ENCODE peak calls at places on chromosomes 4 and X, in ten cellular contexts. B is GM20000, I is foreskin fibroblast, Y is uterus, T is neural crest cell, O is HFFc6, A is Panc1, S is glutamatergic neuron, U is A673, K is fibroblast of lung. W is an unnamed sample.

GRCh38 chrX:352582-353314 is 34.0 kb downstream of the PPP2R3B start:
- DNase-seq in I (no peak), Y (no peak), B (no peak), K (no peak), U (no peak), S (no peak), A (no peak), T (no peak), O (no peak), W (no peak)

GRCh38 chr4:169619518-169619957 is 840 bp upstream of the CLCN3 start:
- DNase-seq in O (peak; percentile 52), T (no peak), U (peak; percentile 56), I (peak; percentile 79), S (no peak), A (no peak), K (peak; percentile 44), B (peak; percentile 56), Y (peak; percentile 20), W (peak; percentile 49)

GRCh38 chrX:94961730-94962129 is 1287.7 kb downstream of the FAM133A start:
- DNase-seq in U (peak; percentile 11), O (no peak), I (no peak), B (no peak), A (no peak), T (no peak), Y (no peak), K (no peak), S (no peak), W (no peak)

GRCh38 chr4:151316645-151317044 is 8.8 kb downstream of the SH3D19 start:
- DNase-seq in Y (no peak), T (no peak), S (no peak), K (no peak), A (no peak), B (no peak), U (no peak), O (no peak), I (no peak), W (no peak)

GRCh38 chr4:118941149-118941548 is 52.5 kb downstream of the SYNPO2 start:
- DNase-seq in I (peak; percentile 77), S (no peak), U (no peak), B (no peak), K (no peak), T (no peak), A (no peak), O (no peak), Y (peak; percentile 82), W (no peak)

GRCh38 chr4:109912706-109913621 is at the start of gene EGF:
- DNase-seq in A (no peak), B (no peak), Y (peak; percentile 18), O (peak; percentile 30), I (peak; percentile 51), U (peak; percentile 84), S (no peak), K (peak; percentile 82), T (no peak), W (no peak)

GRCh38 chr4:185068837-185069236 is 50.5 kb downstream of the HELT start:
- DNase-seq in Y (no peak), O (no peak), A (no peak), S (no peak), I (no peak), T (no peak), K (no peak), U (peak; percentile 8), B (no peak), W (no peak)

GRCh38 chr4:142707397-142707796 is 138.7 kb downstream of the INPP4B start:
- DNase-seq in B (no peak), U (no peak), K (no peak), S (no peak), A (no peak), Y (no peak), O (no peak), I (no peak), T (no peak), W (no peak)

DNA sequence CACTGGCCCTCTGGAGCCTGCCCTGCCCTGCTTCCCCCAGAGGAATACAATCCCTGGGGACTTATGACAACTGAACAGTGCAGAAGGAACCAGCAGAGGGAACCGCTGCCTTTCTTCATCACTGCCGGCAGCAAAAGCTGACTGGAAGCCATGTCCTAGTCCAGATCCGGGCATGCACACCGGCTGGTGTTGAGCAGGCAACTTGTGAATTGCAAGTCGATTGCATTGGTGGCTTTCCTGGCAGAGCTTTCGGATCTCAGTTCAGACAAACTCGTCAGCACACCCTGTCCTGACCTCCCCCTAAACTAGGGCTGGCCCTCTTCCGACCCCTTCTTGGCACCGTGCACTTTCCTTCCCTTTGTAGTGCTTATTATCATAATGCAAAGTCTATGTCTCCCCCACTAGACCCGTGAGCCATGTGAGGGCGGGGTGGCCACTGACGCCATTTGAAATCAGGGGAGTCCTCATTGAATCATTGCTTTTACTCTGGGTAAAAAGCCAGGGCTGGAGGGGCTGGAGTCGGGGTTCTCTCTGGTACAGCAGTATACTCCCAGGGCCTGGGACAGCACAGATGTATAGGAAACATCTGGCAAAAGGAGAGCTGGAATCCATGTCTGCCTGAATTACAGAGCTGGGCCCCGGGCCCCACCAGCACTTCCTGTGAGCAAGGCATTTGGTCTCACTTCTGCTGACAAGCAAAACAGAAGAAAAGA is 1.8 kb downstream of the ARHGAP4 start:
- DNase-seq in I (peak; percentile 61), K (peak; percentile 23), Y (peak; percentile 55), T (no peak), S (no peak), A (no peak), O (peak; percentile 47), B (peak; percentile 54), U (peak; percentile 81), W (no peak)
- TF ChIP-seq CTCF in I (no peak), K (peak; percentile 9), Y (peak; percentile 16), T (peak; percentile 37), S (no peak), A (no peak), O (peak; percentile 36), B (no peak), U (peak; percentile 47), W (no peak)

GRCh38 chrX:30060718-30061117 is 154.6 kb upstream of the MAGEB2 start:
- DNase-seq in Y (no peak), O (peak; percentile 7), S (no peak), K (peak; percentile 6), A (no peak), T (no peak), U (peak; percentile 19), B (no peak), I (peak; percentile 0), W (no peak)
- TF ChIP-seq CTCF in Y (no peak), O (peak; percentile 71), S (no peak), K (peak; percentile 53), A (peak; percentile 68), T (peak; percentile 70), U (peak; percentile 49), B (peak; percentile 11), I (peak; percentile 24), W (no peak)

GRCh38 chr4:16667464-16667863 is 231.0 kb downstream of the LDB2 start:
- DNase-seq in A (no peak), Y (no peak), T (no peak), B (no peak), K (peak; percentile 96), O (peak; percentile 87), S (no peak), U (no peak), I (peak; percentile 94), W (no peak)

GRCh38 chr4:16669036-16669435 is 229.4 kb downstream of the LDB2 start:
- DNase-seq in S (no peak), K (no peak), I (peak; percentile 74), B (no peak), U (no peak), O (no peak), Y (peak; percentile 70), T (no peak), A (no peak), W (no peak)

GRCh38 chr4:16661813-16662212 is 236.6 kb downstream of the LDB2 start:
- DNase-seq in I (no peak), Y (no peak), U (no peak), S (no peak), B (no peak), A (no peak), K (peak; percentile 43), O (no peak), T (no peak), W (no peak)

GRCh38 chr4:16663722-16664121 is 234.7 kb downstream of the LDB2 start:
- DNase-seq in U (peak; percentile 68), A (no peak), Y (no peak), O (no peak), B (no peak), K (peak; percentile 44), T (no peak), S (no peak), I (peak; percentile 68), W (no peak)

DNA sequence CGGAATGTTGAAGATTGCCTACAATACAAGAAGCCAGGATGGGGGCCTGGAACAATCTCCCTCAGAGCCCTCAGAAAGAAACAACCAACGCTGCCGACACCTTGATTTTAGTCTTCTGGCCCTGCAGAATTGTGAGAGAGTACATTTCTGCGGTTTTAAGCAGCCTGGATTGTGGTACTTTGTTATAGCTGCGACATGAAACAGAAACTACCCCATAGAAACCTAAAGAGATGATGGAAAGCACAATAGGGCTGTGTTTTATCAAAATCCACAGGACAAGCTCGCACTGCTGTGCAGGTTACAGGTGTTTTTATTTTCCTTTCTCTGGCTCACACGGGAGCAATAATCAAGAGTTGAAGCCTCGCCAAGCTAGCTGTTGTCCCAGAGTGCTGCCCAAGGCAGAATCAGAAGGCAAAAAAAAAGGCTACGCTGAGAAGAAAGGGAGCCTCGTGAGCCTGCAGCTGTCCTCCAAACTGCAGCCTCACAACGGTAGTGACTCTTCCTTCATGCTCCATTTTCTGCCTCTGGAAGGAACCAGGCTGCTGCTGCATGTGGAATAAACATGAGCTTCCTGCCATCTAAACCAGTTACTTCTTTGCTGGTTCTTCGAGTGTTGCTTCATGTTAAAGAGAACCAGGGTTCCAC is 232.4 kb downstream of the LDB2 start:
- DNase-seq in A (no peak), B (no peak), I (peak; percentile 13), O (no peak), U (no peak), Y (no peak), T (no peak), K (no peak), S (no peak), W (no peak)
- TF ChIP-seq CTCF in A (no peak), B (no peak), I (no peak), O (no peak), U (no peak), Y (no peak), T (no peak), K (no peak), S (no peak), W (no peak)

GRCh38 chrX:21975242-21975641 is 34.7 kb downstream of the SMS start:
- DNase-seq in O (no peak), Y (no peak), B (no peak), T (no peak), A (no peak), U (no peak), I (no peak), S (no peak), K (no peak), W (no peak)

GRCh38 chrX:21974011-21974385 is 33.5 kb downstream of the SMS start:
- DNase-seq in B (no peak), T (no peak), O (no peak), S (no peak), K (peak; percentile 46), A (no peak), U (no peak), I (no peak), Y (no peak), W (no peak)

GRCh38 chrX:21973321-21974010 is 33.0 kb downstream of the SMS start:
- DNase-seq in O (no peak), T (no peak), Y (no peak), K (no peak), A (no peak), U (no peak), B (no peak), I (no peak), S (no peak), W (no peak)

GRCh38 chrX:21978346-21978745 is 37.8 kb downstream of the SMS start:
- DNase-seq in U (no peak), A (no peak), O (no peak), T (no peak), Y (no peak), B (no peak), I (no peak), S (no peak), K (no peak), W (no peak)

DNA sequence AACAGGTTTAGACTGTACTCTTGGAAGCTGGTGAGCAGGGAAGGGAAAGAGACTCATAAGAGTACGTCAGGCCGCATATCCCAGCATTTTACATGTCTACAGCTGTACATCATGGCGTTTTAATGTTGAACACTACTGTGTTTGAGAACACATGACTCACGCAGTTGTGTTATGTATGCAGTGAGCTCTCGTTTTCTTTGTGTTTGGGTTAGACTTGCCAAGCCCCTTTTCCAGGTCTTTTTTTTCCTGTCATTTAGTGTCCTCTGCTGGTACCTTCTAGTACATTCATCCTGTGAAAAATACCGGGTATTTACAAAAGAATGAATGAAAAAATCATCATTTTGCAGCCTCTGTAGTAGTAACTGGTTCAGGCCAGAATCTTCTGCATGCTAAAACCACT is 35.3 kb downstream of the SMS start:
- DNase-seq in T (no peak), I (peak; percentile 81), Y (no peak), O (peak; percentile 74), S (no peak), A (no peak), K (peak; percentile 71), B (no peak), U (peak; percentile 42), W (no peak)
- TF ChIP-seq CTCF in T (peak; percentile 58), I (peak; percentile 32), Y (peak; percentile 38), O (peak; percentile 71), S (no peak), A (peak; percentile 26), K (peak; percentile 41), B (no peak), U (peak; percentile 45), W (no peak)

W was measured in pancreas.